ENCODE peak calls at places on chromosomes 6 and 20, in nine cellular contexts. One of them, this sample, is unnamed.
A peak's percentile ranks its signal among the peaks of the same experiment; 100 is the strongest.

GRCh38 chr20:36951198-36951976 is at the start of gene SAMHD1:
- DNase-seq in glutamatergic neuron: peak; percentile 96
- DNase-seq in kidney glomerular epithelial cell: peak; percentile 95
- DNase-seq in stimulated activated CD4-positive, alpha-beta T cell treated with anti-CD3 and anti-CD28 coated beads, Interleukin-4, amount 100 ng/mL, for 48 hours: peak; percentile 80
- DNase-seq in PC-9: peak; percentile 96
- DNase-seq in HT-29: peak; percentile 100
- DNase-seq in neural progenitor cell: peak; percentile 99
- DNase-seq in CD8-positive, alpha-beta memory T cell: peak; percentile 82
- DNase-seq in CD4-positive, alpha-beta memory T cell: peak; percentile 86
- DNase-seq in this sample: peak; percentile 99

GRCh38 chr20:49635171-49635570 is 67.2 kb upstream of the PTGIS start:
- DNase-seq in glutamatergic neuron: peak; percentile 37
- DNase-seq in kidney glomerular epithelial cell: no peak
- DNase-seq in stimulated activated CD4-positive, alpha-beta T cell treated with anti-CD3 and anti-CD28 coated beads, Interleukin-4, amount 100 ng/mL, for 48 hours: no peak
- DNase-seq in PC-9: no peak
- DNase-seq in HT-29: no peak
- DNase-seq in neural progenitor cell: no peak
- DNase-seq in CD8-positive, alpha-beta memory T cell: no peak
- DNase-seq in CD4-positive, alpha-beta memory T cell: no peak
- DNase-seq in this sample: no peak

GRCh38 chr20:10922941-10923340 is 249.1 kb upstream of the JAG1 start:
- DNase-seq in glutamatergic neuron: no peak
- DNase-seq in kidney glomerular epithelial cell: peak; percentile 74
- DNase-seq in stimulated activated CD4-positive, alpha-beta T cell treated with anti-CD3 and anti-CD28 coated beads, Interleukin-4, amount 100 ng/mL, for 48 hours: no peak
- DNase-seq in PC-9: peak; percentile 82
- DNase-seq in HT-29: peak; percentile 56
- DNase-seq in neural progenitor cell: no peak
- DNase-seq in CD8-positive, alpha-beta memory T cell: no peak
- DNase-seq in CD4-positive, alpha-beta memory T cell: no peak
- DNase-seq in this sample: no peak

GRCh38 chr6:122548281-122548680 is 61.9 kb upstream of the PKIB start:
- DNase-seq in glutamatergic neuron: no peak
- DNase-seq in kidney glomerular epithelial cell: no peak
- DNase-seq in stimulated activated CD4-positive, alpha-beta T cell treated with anti-CD3 and anti-CD28 coated beads, Interleukin-4, amount 100 ng/mL, for 48 hours: no peak
- DNase-seq in PC-9: no peak
- DNase-seq in HT-29: no peak
- DNase-seq in neural progenitor cell: no peak
- DNase-seq in CD8-positive, alpha-beta memory T cell: no peak
- DNase-seq in CD4-positive, alpha-beta memory T cell: no peak
- DNase-seq in this sample: no peak

GRCh38 chr6:11637266-11637665 is 99.7 kb downstream of the TMEM170B start:
- DNase-seq in glutamatergic neuron: no peak
- DNase-seq in kidney glomerular epithelial cell: peak; percentile 11
- DNase-seq in stimulated activated CD4-positive, alpha-beta T cell treated with anti-CD3 and anti-CD28 coated beads, Interleukin-4, amount 100 ng/mL, for 48 hours: no peak
- DNase-seq in PC-9: no peak
- DNase-seq in HT-29: no peak
- DNase-seq in neural progenitor cell: no peak
- DNase-seq in CD8-positive, alpha-beta memory T cell: no peak
- DNase-seq in CD4-positive, alpha-beta memory T cell: no peak
- DNase-seq in this sample: no peak

GRCh38 chr20:11118802-11119380 is 445.1 kb upstream of the JAG1 start:
- DNase-seq in glutamatergic neuron: no peak
- DNase-seq in kidney glomerular epithelial cell: no peak
- DNase-seq in stimulated activated CD4-positive, alpha-beta T cell treated with anti-CD3 and anti-CD28 coated beads, Interleukin-4, amount 100 ng/mL, for 48 hours: no peak
- DNase-seq in PC-9: no peak
- DNase-seq in HT-29: no peak
- DNase-seq in neural progenitor cell: no peak
- DNase-seq in CD8-positive, alpha-beta memory T cell: no peak
- DNase-seq in CD4-positive, alpha-beta memory T cell: no peak
- DNase-seq in this sample: no peak

GRCh38 chr6:38871745-38872568 is 156.8 kb downstream of the DNAH8 start:
- DNase-seq in glutamatergic neuron: peak; percentile 73
- DNase-seq in kidney glomerular epithelial cell: peak; percentile 48
- DNase-seq in stimulated activated CD4-positive, alpha-beta T cell treated with anti-CD3 and anti-CD28 coated beads, Interleukin-4, amount 100 ng/mL, for 48 hours: peak; percentile 35
- DNase-seq in PC-9: no peak
- DNase-seq in HT-29: peak; percentile 77
- DNase-seq in neural progenitor cell: peak; percentile 77
- DNase-seq in CD8-positive, alpha-beta memory T cell: peak; percentile 39
- DNase-seq in CD4-positive, alpha-beta memory T cell: peak; percentile 52
- DNase-seq in this sample: no peak

GRCh38 chr6:118889163-118889562 is 4.8 kb upstream of the ASF1A start:
- DNase-seq in glutamatergic neuron: no peak
- DNase-seq in kidney glomerular epithelial cell: no peak
- DNase-seq in stimulated activated CD4-positive, alpha-beta T cell treated with anti-CD3 and anti-CD28 coated beads, Interleukin-4, amount 100 ng/mL, for 48 hours: no peak
- DNase-seq in PC-9: no peak
- DNase-seq in HT-29: no peak
- DNase-seq in neural progenitor cell: no peak
- DNase-seq in CD8-positive, alpha-beta memory T cell: no peak
- DNase-seq in CD4-positive, alpha-beta memory T cell: no peak
- DNase-seq in this sample: no peak

GRCh38 chr6:26575494-26575939 is 21.2 kb upstream of the ABT1 start:
- DNase-seq in glutamatergic neuron: no peak
- DNase-seq in kidney glomerular epithelial cell: no peak
- DNase-seq in stimulated activated CD4-positive, alpha-beta T cell treated with anti-CD3 and anti-CD28 coated beads, Interleukin-4, amount 100 ng/mL, for 48 hours: no peak
- DNase-seq in PC-9: no peak
- DNase-seq in HT-29: no peak
- DNase-seq in neural progenitor cell: peak; percentile 58
- DNase-seq in CD8-positive, alpha-beta memory T cell: no peak
- DNase-seq in CD4-positive, alpha-beta memory T cell: no peak
- DNase-seq in this sample: no peak

GRCh38 chr6:2029130-2029794 is 216.1 kb downstream of the GMDS start:
- DNase-seq in glutamatergic neuron: no peak
- DNase-seq in kidney glomerular epithelial cell: peak; percentile 14
- DNase-seq in stimulated activated CD4-positive, alpha-beta T cell treated with anti-CD3 and anti-CD28 coated beads, Interleukin-4, amount 100 ng/mL, for 48 hours: no peak
- DNase-seq in PC-9: peak; percentile 91
- DNase-seq in HT-29: no peak
- DNase-seq in neural progenitor cell: no peak
- DNase-seq in CD8-positive, alpha-beta memory T cell: no peak
- DNase-seq in CD4-positive, alpha-beta memory T cell: no peak
- DNase-seq in this sample: no peak

GRCh38 chr6:29834564-29835436 is 7.2 kb downstream of the HLA-G start:
- DNase-seq in glutamatergic neuron: peak; percentile 72
- DNase-seq in kidney glomerular epithelial cell: no peak
- DNase-seq in stimulated activated CD4-positive, alpha-beta T cell treated with anti-CD3 and anti-CD28 coated beads, Interleukin-4, amount 100 ng/mL, for 48 hours: peak; percentile 55
- DNase-seq in PC-9: no peak
- DNase-seq in HT-29: peak; percentile 52
- DNase-seq in neural progenitor cell: peak; percentile 60
- DNase-seq in CD8-positive, alpha-beta memory T cell: peak; percentile 49
- DNase-seq in CD4-positive, alpha-beta memory T cell: peak; percentile 42
- DNase-seq in this sample: no peak

GRCh38 chr6:88871498-88871897 is 91.9 kb downstream of the RNGTT start:
- DNase-seq in glutamatergic neuron: no peak
- DNase-seq in kidney glomerular epithelial cell: no peak
- DNase-seq in stimulated activated CD4-positive, alpha-beta T cell treated with anti-CD3 and anti-CD28 coated beads, Interleukin-4, amount 100 ng/mL, for 48 hours: no peak
- DNase-seq in PC-9: no peak
- DNase-seq in HT-29: no peak
- DNase-seq in neural progenitor cell: no peak
- DNase-seq in CD8-positive, alpha-beta memory T cell: no peak
- DNase-seq in CD4-positive, alpha-beta memory T cell: no peak
- DNase-seq in this sample: no peak

GRCh38 chr6:162416845-162417537 is 310.6 kb downstream of the PRKN start:
- DNase-seq in glutamatergic neuron: peak; percentile 20
- DNase-seq in kidney glomerular epithelial cell: no peak
- DNase-seq in stimulated activated CD4-positive, alpha-beta T cell treated with anti-CD3 and anti-CD28 coated beads, Interleukin-4, amount 100 ng/mL, for 48 hours: no peak
- DNase-seq in PC-9: no peak
- DNase-seq in HT-29: no peak
- DNase-seq in neural progenitor cell: no peak
- DNase-seq in CD8-positive, alpha-beta memory T cell: no peak
- DNase-seq in CD4-positive, alpha-beta memory T cell: no peak
- DNase-seq in this sample: no peak

GRCh38 chr20:967796-968742 is 34.0 kb downstream of the RSPO4 start:
- DNase-seq in glutamatergic neuron: no peak
- DNase-seq in kidney glomerular epithelial cell: no peak
- DNase-seq in stimulated activated CD4-positive, alpha-beta T cell treated with anti-CD3 and anti-CD28 coated beads, Interleukin-4, amount 100 ng/mL, for 48 hours: no peak
- DNase-seq in PC-9: no peak
- DNase-seq in HT-29: peak; percentile 61
- DNase-seq in neural progenitor cell: peak; percentile 45
- DNase-seq in CD8-positive, alpha-beta memory T cell: no peak
- DNase-seq in CD4-positive, alpha-beta memory T cell: no peak
- DNase-seq in this sample: no peak

GRCh38 chr20:36349384-36350170 is 43.4 kb downstream of the DLGAP4 start:
- DNase-seq in glutamatergic neuron: no peak
- DNase-seq in kidney glomerular epithelial cell: no peak
- DNase-seq in stimulated activated CD4-positive, alpha-beta T cell treated with anti-CD3 and anti-CD28 coated beads, Interleukin-4, amount 100 ng/mL, for 48 hours: no peak
- DNase-seq in PC-9: peak; percentile 77
- DNase-seq in HT-29: no peak
- DNase-seq in neural progenitor cell: no peak
- DNase-seq in CD8-positive, alpha-beta memory T cell: no peak
- DNase-seq in CD4-positive, alpha-beta memory T cell: no peak
- DNase-seq in this sample: no peak

GRCh38 chr6:106745824-106746610 is 116.6 kb downstream of the QRSL1 start:
- DNase-seq in glutamatergic neuron: no peak
- DNase-seq in kidney glomerular epithelial cell: no peak
- DNase-seq in stimulated activated CD4-positive, alpha-beta T cell treated with anti-CD3 and anti-CD28 coated beads, Interleukin-4, amount 100 ng/mL, for 48 hours: no peak
- DNase-seq in PC-9: peak; percentile 98
- DNase-seq in HT-29: no peak
- DNase-seq in neural progenitor cell: no peak
- DNase-seq in CD8-positive, alpha-beta memory T cell: no peak
- DNase-seq in CD4-positive, alpha-beta memory T cell: no peak
- DNase-seq in this sample: no peak

GRCh38 chr6:134372603-134373281 is 54.8 kb upstream of the SGK1 start:
- DNase-seq in glutamatergic neuron: no peak
- DNase-seq in kidney glomerular epithelial cell: no peak
- DNase-seq in stimulated activated CD4-positive, alpha-beta T cell treated with anti-CD3 and anti-CD28 coated beads, Interleukin-4, amount 100 ng/mL, for 48 hours: no peak
- DNase-seq in PC-9: peak; percentile 15
- DNase-seq in HT-29: no peak
- DNase-seq in neural progenitor cell: no peak
- DNase-seq in CD8-positive, alpha-beta memory T cell: peak; percentile 60
- DNase-seq in CD4-positive, alpha-beta memory T cell: peak; percentile 20
- DNase-seq in this sample: no peak

GRCh38 chr6:79704200-79704599 is 73.1 kb downstream of the SH3BGRL2 start:
- DNase-seq in glutamatergic neuron: no peak
- DNase-seq in kidney glomerular epithelial cell: no peak
- DNase-seq in stimulated activated CD4-positive, alpha-beta T cell treated with anti-CD3 and anti-CD28 coated beads, Interleukin-4, amount 100 ng/mL, for 48 hours: no peak
- DNase-seq in PC-9: no peak
- DNase-seq in HT-29: no peak
- DNase-seq in neural progenitor cell: no peak
- DNase-seq in CD8-positive, alpha-beta memory T cell: no peak
- DNase-seq in CD4-positive, alpha-beta memory T cell: no peak
- DNase-seq in this sample: no peak

GRCh38 chr20:20205862-20206236 is 153.5 kb downstream of the CFAP61 start:
- DNase-seq in glutamatergic neuron: no peak
- DNase-seq in kidney glomerular epithelial cell: no peak
- DNase-seq in stimulated activated CD4-positive, alpha-beta T cell treated with anti-CD3 and anti-CD28 coated beads, Interleukin-4, amount 100 ng/mL, for 48 hours: no peak
- DNase-seq in PC-9: no peak
- DNase-seq in HT-29: no peak
- DNase-seq in neural progenitor cell: no peak
- DNase-seq in CD8-positive, alpha-beta memory T cell: no peak
- DNase-seq in CD4-positive, alpha-beta memory T cell: no peak
- DNase-seq in this sample: no peak

GRCh38 chr6:167236239-167236571 is 54.9 kb upstream of the UNC93A start:
- DNase-seq in glutamatergic neuron: peak; percentile 72
- DNase-seq in kidney glomerular epithelial cell: no peak
- DNase-seq in stimulated activated CD4-positive, alpha-beta T cell treated with anti-CD3 and anti-CD28 coated beads, Interleukin-4, amount 100 ng/mL, for 48 hours: no peak
- DNase-seq in PC-9: no peak
- DNase-seq in HT-29: no peak
- DNase-seq in neural progenitor cell: no peak
- DNase-seq in CD8-positive, alpha-beta memory T cell: no peak
- DNase-seq in CD4-positive, alpha-beta memory T cell: no peak
- DNase-seq in this sample: no peak

GRCh38 chr6:82097676-82098075 is 149.9 kb downstream of the IBTK start:
- DNase-seq in glutamatergic neuron: no peak
- DNase-seq in kidney glomerular epithelial cell: no peak
- DNase-seq in stimulated activated CD4-positive, alpha-beta T cell treated with anti-CD3 and anti-CD28 coated beads, Interleukin-4, amount 100 ng/mL, for 48 hours: no peak
- DNase-seq in PC-9: peak; percentile 34
- DNase-seq in HT-29: no peak
- DNase-seq in neural progenitor cell: no peak
- DNase-seq in CD8-positive, alpha-beta memory T cell: no peak
- DNase-seq in CD4-positive, alpha-beta memory T cell: no peak
- DNase-seq in this sample: no peak

GRCh38 chr20:62030834-62031434 is 34.7 kb downstream of the TAF4 start:
- DNase-seq in glutamatergic neuron: no peak
- DNase-seq in kidney glomerular epithelial cell: no peak
- DNase-seq in stimulated activated CD4-positive, alpha-beta T cell treated with anti-CD3 and anti-CD28 coated beads, Interleukin-4, amount 100 ng/mL, for 48 hours: no peak
- DNase-seq in PC-9: peak; percentile 81
- DNase-seq in HT-29: peak; percentile 71
- DNase-seq in neural progenitor cell: no peak
- DNase-seq in CD8-positive, alpha-beta memory T cell: peak; percentile 62
- DNase-seq in CD4-positive, alpha-beta memory T cell: peak; percentile 40
- DNase-seq in this sample: no peak

GRCh38 chr6:4351857-4352669 is 216.7 kb upstream of the ECI2 start:
- DNase-seq in glutamatergic neuron: no peak
- DNase-seq in kidney glomerular epithelial cell: peak; percentile 74
- DNase-seq in stimulated activated CD4-positive, alpha-beta T cell treated with anti-CD3 and anti-CD28 coated beads, Interleukin-4, amount 100 ng/mL, for 48 hours: no peak
- DNase-seq in PC-9: peak; percentile 69
- DNase-seq in HT-29: peak; percentile 7
- DNase-seq in neural progenitor cell: peak; percentile 14
- DNase-seq in CD8-positive, alpha-beta memory T cell: no peak
- DNase-seq in CD4-positive, alpha-beta memory T cell: no peak
- DNase-seq in this sample: peak; percentile 90

GRCh38 chr20:47238780-47239769 is 117.4 kb downstream of the ZMYND8 start:
- DNase-seq in glutamatergic neuron: peak; percentile 47
- DNase-seq in kidney glomerular epithelial cell: no peak
- DNase-seq in stimulated activated CD4-positive, alpha-beta T cell treated with anti-CD3 and anti-CD28 coated beads, Interleukin-4, amount 100 ng/mL, for 48 hours: no peak
- DNase-seq in PC-9: no peak
- DNase-seq in HT-29: no peak
- DNase-seq in neural progenitor cell: no peak
- DNase-seq in CD8-positive, alpha-beta memory T cell: no peak
- DNase-seq in CD4-positive, alpha-beta memory T cell: no peak
- DNase-seq in this sample: no peak

GRCh38 chr6:126195625-126196236 is 144.2 kb upstream of the CENPW start:
- DNase-seq in glutamatergic neuron: no peak
- DNase-seq in kidney glomerular epithelial cell: no peak
- DNase-seq in stimulated activated CD4-positive, alpha-beta T cell treated with anti-CD3 and anti-CD28 coated beads, Interleukin-4, amount 100 ng/mL, for 48 hours: no peak
- DNase-seq in PC-9: no peak
- DNase-seq in HT-29: no peak
- DNase-seq in neural progenitor cell: no peak
- DNase-seq in CD8-positive, alpha-beta memory T cell: no peak
- DNase-seq in CD4-positive, alpha-beta memory T cell: no peak
- DNase-seq in this sample: no peak

GRCh38 chr6:154995241-154996162 is at the start of gene TIAM2:
- DNase-seq in glutamatergic neuron: peak; percentile 76
- DNase-seq in kidney glomerular epithelial cell: no peak
- DNase-seq in stimulated activated CD4-positive, alpha-beta T cell treated with anti-CD3 and anti-CD28 coated beads, Interleukin-4, amount 100 ng/mL, for 48 hours: peak; percentile 24
- DNase-seq in PC-9: no peak
- DNase-seq in HT-29: no peak
- DNase-seq in neural progenitor cell: peak; percentile 87
- DNase-seq in CD8-positive, alpha-beta memory T cell: no peak
- DNase-seq in CD4-positive, alpha-beta memory T cell: no peak
- DNase-seq in this sample: no peak

GRCh38 chr6:160355001-160355400 is 6.8 kb downstream of the SLC22A3 start:
- DNase-seq in glutamatergic neuron: no peak
- DNase-seq in kidney glomerular epithelial cell: peak; percentile 31
- DNase-seq in stimulated activated CD4-positive, alpha-beta T cell treated with anti-CD3 and anti-CD28 coated beads, Interleukin-4, amount 100 ng/mL, for 48 hours: no peak
- DNase-seq in PC-9: peak; percentile 67
- DNase-seq in HT-29: peak; percentile 31
- DNase-seq in neural progenitor cell: no peak
- DNase-seq in CD8-positive, alpha-beta memory T cell: no peak
- DNase-seq in CD4-positive, alpha-beta memory T cell: no peak
- DNase-seq in this sample: no peak

GRCh38 chr6:115396112-115396906 is 664.4 kb downstream of the FRK start:
- DNase-seq in glutamatergic neuron: no peak
- DNase-seq in kidney glomerular epithelial cell: no peak
- DNase-seq in stimulated activated CD4-positive, alpha-beta T cell treated with anti-CD3 and anti-CD28 coated beads, Interleukin-4, amount 100 ng/mL, for 48 hours: no peak
- DNase-seq in PC-9: no peak
- DNase-seq in HT-29: no peak
- DNase-seq in neural progenitor cell: no peak
- DNase-seq in CD8-positive, alpha-beta memory T cell: no peak
- DNase-seq in CD4-positive, alpha-beta memory T cell: no peak
- DNase-seq in this sample: no peak

GRCh38 chr6:133814797-133815196 is 74.1 kb upstream of the TCF21 start:
- DNase-seq in glutamatergic neuron: no peak
- DNase-seq in kidney glomerular epithelial cell: peak; percentile 49
- DNase-seq in stimulated activated CD4-positive, alpha-beta T cell treated with anti-CD3 and anti-CD28 coated beads, Interleukin-4, amount 100 ng/mL, for 48 hours: no peak
- DNase-seq in PC-9: no peak
- DNase-seq in HT-29: no peak
- DNase-seq in neural progenitor cell: no peak
- DNase-seq in CD8-positive, alpha-beta memory T cell: no peak
- DNase-seq in CD4-positive, alpha-beta memory T cell: no peak
- DNase-seq in this sample: no peak

GRCh38 chr6:106773956-106774629 is 144.7 kb downstream of the QRSL1 start:
- DNase-seq in glutamatergic neuron: no peak
- DNase-seq in kidney glomerular epithelial cell: no peak
- DNase-seq in stimulated activated CD4-positive, alpha-beta T cell treated with anti-CD3 and anti-CD28 coated beads, Interleukin-4, amount 100 ng/mL, for 48 hours: no peak
- DNase-seq in PC-9: no peak
- DNase-seq in HT-29: no peak
- DNase-seq in neural progenitor cell: no peak
- DNase-seq in CD8-positive, alpha-beta memory T cell: no peak
- DNase-seq in CD4-positive, alpha-beta memory T cell: no peak
- DNase-seq in this sample: no peak

GRCh38 chr20:2746636-2747265 is 53.7 kb downstream of the CPXM1 start:
- DNase-seq in glutamatergic neuron: no peak
- DNase-seq in kidney glomerular epithelial cell: no peak
- DNase-seq in stimulated activated CD4-positive, alpha-beta T cell treated with anti-CD3 and anti-CD28 coated beads, Interleukin-4, amount 100 ng/mL, for 48 hours: no peak
- DNase-seq in PC-9: no peak
- DNase-seq in HT-29: no peak
- DNase-seq in neural progenitor cell: no peak
- DNase-seq in CD8-positive, alpha-beta memory T cell: no peak
- DNase-seq in CD4-positive, alpha-beta memory T cell: no peak
- DNase-seq in this sample: peak; percentile 29

This sample was measured in coronary artery.